ENCODE peak calls at places on chromosomes 3 and 15, in five cellular contexts. J, L, F, R and B are unnamed samples.

GRCh38 chr15:68793776-68794175 is 26.9 kb downstream of the ANP32A start:
- DNase-seq in R (no peak), F (no peak), L (no peak), J (no peak), B (no peak)

GRCh38 chr15:92460023-92460422 is 66.3 kb downstream of the ST8SIA2 start:
- DNase-seq in J (no peak), F (no peak), R (no peak), L (no peak), B (no peak)

GRCh38 chr3:156834435-156834834 is 8.3 kb downstream of the LEKR1 start:
- DNase-seq in F (no peak), L (no peak), J (no peak), R (no peak), B (no peak)

GRCh38 chr3:12679468-12679867 is 15.6 kb upstream of the RAF1 start:
- DNase-seq in L (peak), F (no peak), R (no peak), J (no peak), B (no peak)

GRCh38 chr3:150874666-150875219 is 30.5 kb downstream of the MINDY4B start:
- DNase-seq in F (no peak), J (no peak), R (no peak), L (no peak), B (no peak)

GRCh38 chr15:33584797-33585196 is 274.0 kb downstream of the RYR3 start:
- DNase-seq in F (no peak), L (no peak), J (no peak), R (no peak), B (no peak)

GRCh38 chr3:75951941-75952340 is 166.6 kb upstream of the ZNF717 start:
- DNase-seq in R (no peak), L (no peak), F (no peak), J (no peak), B (no peak)

GRCh38 chr3:18007980-18008379 is 265.5 kb upstream of the TBC1D5 start:
- DNase-seq in F (no peak), R (no peak), L (no peak), J (no peak), B (no peak)

GRCh38 chr15:68987120-68987519 is 27.4 kb upstream of the NOX5 start:
- DNase-seq in J (no peak), R (no peak), L (no peak), F (no peak), B (no peak)

GRCh38 chr3:58148049-58148448 is 62.7 kb downstream of the DNASE1L3 start:
- DNase-seq in R (no peak), J (no peak), L (no peak), F (no peak), B (no peak)

GRCh38 chr3:30691249-30691880 is 85.0 kb downstream of the TGFBR2 start:
- DNase-seq in L (no peak), F (no peak), R (no peak), J (no peak), B (no peak)